ENCODE peak calls at places on chromosome 21, in five cellular contexts. G, M, Q, O and V are unnamed samples.
A peak's percentile ranks its signal among the peaks of the same experiment; 100 is the strongest.

GRCh38 chr21:28712396-28712795 is 280.3 kb downstream of the LTN1 start:
- DNase-seq in G (no peak), M (no peak), Q (no peak), O (no peak), V (peak; percentile 20)

GRCh38 chr21:31351973-31352372 is 7.9 kb upstream of the TIAM1 start:
- DNase-seq in G (no peak), M (no peak), Q (no peak), O (no peak), V (peak; percentile 40)

GRCh38 chr21:27954806-27955205 is 987.9 kb upstream of the ADAMTS5 start:
- DNase-seq in G (no peak), M (no peak), Q (no peak), O (no peak), V (peak; percentile 0)

GRCh38 chr21:15430577-15430976 is 299.2 kb upstream of the USP25 start:
- DNase-seq in G (no peak), M (no peak), Q (no peak), O (no peak), V (peak; percentile 23)

GRCh38 chr21:45923146-45923545 is 58.4 kb upstream of the COL6A1 start:
- DNase-seq in G (peak; percentile 33), M (no peak), Q (peak; percentile 48), O (peak; percentile 72), V (peak; percentile 87)

GRCh38 chr21:39313042-39313456 is 383 bp downstream of the BRWD1 start:
- DNase-seq in G (no peak), M (no peak), Q (no peak), O (peak; percentile 36), V (no peak)

GRCh38 chr21:35275776-35276175 is 226.7 kb upstream of the RUNX1 start:
- DNase-seq in G (no peak), M (no peak), Q (no peak), O (no peak), V (peak; percentile 37)

GRCh38 chr21:22409571-22409970 is 1411.4 kb downstream of the NCAM2 start:
- DNase-seq in G (no peak), M (no peak), Q (no peak), O (no peak), V (no peak)

GRCh38 chr21:24023402-24023801 is 1583.9 kb downstream of the MRPL39 start:
- DNase-seq in G (no peak), M (no peak), Q (no peak), O (no peak), V (no peak)

GRCh38 chr21:43958364-43959158 is 53.5 kb upstream of the TRAPPC10 start:
- DNase-seq in G (no peak), M (no peak), Q (no peak), O (peak; percentile 27), V (no peak)

GRCh38 chr21:40421121-40421520 is 425.8 kb downstream of the DSCAM start:
- DNase-seq in G (no peak), M (no peak), Q (no peak), O (no peak), V (no peak)

GRCh38 chr21:17889171-17889570 is 70.0 kb upstream of the C21orf91 start:
- DNase-seq in G (no peak), M (no peak), Q (no peak), O (no peak), V (no peak)

GRCh38 chr21:41410767-41411448 is 15.1 kb upstream of the MX1 start:
- DNase-seq in G (no peak), M (no peak), Q (no peak), O (no peak), V (no peak)

GRCh38 chr21:25956993-25957714 is 213.4 kb downstream of the APP start:
- DNase-seq in G (no peak), M (no peak), Q (no peak), O (no peak), V (peak; percentile 84)

GRCh38 chr21:36966066-36966845 is at the start of gene HLCS:
- DNase-seq in G (peak; percentile 77), M (peak; percentile 48), Q (peak; percentile 61), O (peak; percentile 78), V (peak; percentile 82)

GRCh38 chr21:35102488-35103407 is 53.6 kb upstream of the RUNX1 start:
- DNase-seq in G (peak; percentile 94), M (no peak), Q (no peak), O (peak; percentile 68), V (no peak)

GRCh38 chr21:16116798-16117197 is 387.0 kb downstream of the USP25 start:
- DNase-seq in G (no peak), M (peak; percentile 55), Q (no peak), O (no peak), V (peak; percentile 65)

GRCh38 chr21:17467392-17467791 is 45.5 kb upstream of the CXADR start:
- DNase-seq in G (no peak), M (no peak), Q (no peak), O (no peak), V (no peak)

GRCh38 chr21:34923202-34923601 is 125.9 kb downstream of the RUNX1 start:
- DNase-seq in G (no peak), M (no peak), Q (no peak), O (peak; percentile 21), V (no peak)

GRCh38 chr21:36858320-36858957 is 108.0 kb downstream of the HLCS start:
- DNase-seq in G (no peak), M (no peak), Q (no peak), O (no peak), V (peak; percentile 35)

GRCh38 chr21:36395353-36396111 is 10.3 kb downstream of the CHAF1B start:
- DNase-seq in G (no peak), M (no peak), Q (no peak), O (no peak), V (no peak)

GRCh38 chr21:26732442-26733221 is 112.6 kb downstream of the ADAMTS1 start:
- DNase-seq in G (no peak), M (no peak), Q (no peak), O (peak; percentile 33), V (peak; percentile 78)

GRCh38 chr21:41717573-41718330 is 49.1 kb downstream of the RIPK4 start:
- DNase-seq in G (no peak), M (no peak), Q (no peak), O (no peak), V (no peak)

GRCh38 chr21:43927591-43928229 is 62.7 kb downstream of the AGPAT3 start:
- DNase-seq in G (no peak), M (no peak), Q (no peak), O (no peak), V (no peak)